ENCODE peak calls at places on chromosomes 12 and 14, in five cellular contexts. J is ovary, O is osteocyte, N is astrocyte of the cerebellum, Y is retina. R is an unnamed sample.

GRCh38 chr14:64501326-64502171 is 2.1 kb downstream of the ZBTB25 start:
- DNase-seq in J (peak), O (no peak), N (no peak), Y (peak), R (no peak)

GRCh38 chr12:65100140-65100539 is 21.0 kb downstream of the WIF1 start:
- DNase-seq in J (no peak), O (no peak), N (no peak), Y (no peak), R (no peak)

GRCh38 chr12:34397591-34398365 is 375.5 kb downstream of the ALG10 start:
- DNase-seq in J (peak), O (peak), N (no peak), Y (no peak), R (peak)

GRCh38 chr14:33184587-33184986 is 245.9 kb downstream of the NPAS3 start:
- DNase-seq in J (no peak), O (no peak), N (no peak), Y (no peak), R (no peak)

GRCh38 chr14:105015242-105015641 is 5.6 kb downstream of the CDCA4 start:
- DNase-seq in J (no peak), O (no peak), N (no peak), Y (no peak), R (no peak)

GRCh38 chr14:92456215-92457017 is 57.2 kb upstream of the RIN3 start:
- DNase-seq in J (peak), O (no peak), N (peak), Y (peak), R (peak)

GRCh38 chr14:93923586-93923985 is 3.6 kb upstream of the FAM181A start:
- DNase-seq in J (no peak), O (no peak), N (no peak), Y (no peak), R (no peak)

GRCh38 chr12:57456145-57456700 is 1.1 kb downstream of the INHBE start:
- DNase-seq in J (no peak), O (no peak), N (no peak), Y (peak), R (no peak)

GRCh38 chr14:96194657-96195431 is 9.8 kb upstream of the BDKRB2 start:
- DNase-seq in J (no peak), O (no peak), N (no peak), Y (no peak), R (no peak)

GRCh38 chr14:99224116-99224910 is 47.7 kb downstream of the BCL11B start:
- DNase-seq in J (no peak), O (no peak), N (no peak), Y (no peak), R (no peak)

GRCh38 chr12:40015360-40015759 is 90.5 kb downstream of the SLC2A13 start:
- DNase-seq in J (no peak), O (no peak), N (no peak), Y (no peak), R (no peak)

GRCh38 chr14:66944872-66945271 is 244.4 kb upstream of the GARIN2 start:
- DNase-seq in J (no peak), O (no peak), N (peak), Y (peak), R (no peak)

GRCh38 chr14:103296007-103296406 is 38.0 kb upstream of the EIF5 start:
- DNase-seq in J (no peak), O (no peak), N (no peak), Y (no peak), R (no peak)

GRCh38 chr14:58805605-58806358 is 168.0 kb downstream of the DACT1 start:
- DNase-seq in J (no peak), O (no peak), N (peak), Y (no peak), R (no peak)

GRCh38 chr12:67364228-67364627 is 95.1 kb downstream of the CAND1 start:
- DNase-seq in J (no peak), O (no peak), N (no peak), Y (no peak), R (no peak)

GRCh38 chr12:2190085-2190484 is 137.3 kb downstream of the CACNA1C start:
- DNase-seq in J (no peak), O (no peak), N (no peak), Y (no peak), R (no peak)

GRCh38 chr12:82425241-82425640 is 66.9 kb downstream of the METTL25 start:
- DNase-seq in J (no peak), O (no peak), N (peak), Y (no peak), R (no peak)

GRCh38 chr12:19963972-19964371 is 404.4 kb upstream of the PDE3A start:
- DNase-seq in J (no peak), O (no peak), N (peak), Y (no peak), R (no peak)

GRCh38 chr14:95059126-95059525 is 98.2 kb downstream of the DICER1 start:
- DNase-seq in J (no peak), O (no peak), N (no peak), Y (no peak), R (no peak)

GRCh38 chr12:48973531-48973930 is 2.0 kb upstream of the WNT10B start:
- DNase-seq in J (peak), O (no peak), N (no peak), Y (no peak), R (no peak)

GRCh38 chr12:4856556-4856955 is 53.1 kb upstream of the KCNA1 start:
- DNase-seq in J (no peak), O (no peak), N (no peak), Y (no peak), R (no peak)

GRCh38 chr12:104596876-104597833 is 140.4 kb downstream of the CHST11 start:
- DNase-seq in J (no peak), O (no peak), N (no peak), Y (no peak), R (no peak)

GRCh38 chr12:15982471-15982870 is 71.3 kb downstream of the DERA start:
- DNase-seq in J (no peak), O (no peak), N (peak), Y (no peak), R (no peak)

GRCh38 chr14:56581041-56581727 is 1.6 kb downstream of the TMEM260 start:
- DNase-seq in J (no peak), O (no peak), N (no peak), Y (no peak), R (no peak)

GRCh38 chr14:99281396-99281795 is 9.4 kb upstream of the BCL11B start:
- DNase-seq in J (no peak), O (peak), N (no peak), Y (no peak), R (no peak)

GRCh38 chr14:46405095-46405494 is 246.5 kb downstream of the RPL10L start:
- DNase-seq in J (no peak), O (no peak), N (no peak), Y (peak), R (no peak)

GRCh38 chr12:46535907-46536306 is 163.3 kb upstream of the SLC38A2 start:
- DNase-seq in J (no peak), O (no peak), N (no peak), Y (no peak), R (no peak)

GRCh38 chr14:23321572-23322547 is 603 bp downstream of the PABPN1 start:
- DNase-seq in J (no peak), O (peak), N (no peak), Y (peak), R (no peak)

GRCh38 chr14:63542231-63542999 is 762 bp downstream of the PPP2R5E start:
- DNase-seq in J (no peak), O (peak), N (no peak), Y (peak), R (no peak)

GRCh38 chr12:123384994-123385376 is 1.1 kb downstream of the KMT5A start:
- DNase-seq in J (no peak), O (no peak), N (no peak), Y (no peak), R (no peak)

GRCh38 chr12:119710374-119710773 is 42.4 kb downstream of the PRKAB1 start:
- DNase-seq in J (no peak), O (no peak), N (no peak), Y (no peak), R (no peak)

GRCh38 chr14:68089146-68089715 is 269.7 kb downstream of the RAD51B start:
- DNase-seq in J (no peak), O (no peak), N (peak), Y (peak), R (no peak)

GRCh38 chr14:62409909-62410308 is 635.3 kb downstream of the KCNH5 start:
- DNase-seq in J (no peak), O (no peak), N (no peak), Y (no peak), R (no peak)

GRCh38 chr14:56118611-56119181 is 485 bp downstream of the PELI2 start:
- DNase-seq in J (peak), O (peak), N (no peak), Y (peak), R (no peak)

GRCh38 chr12:21471294-21471693 is 30.1 kb downstream of the RECQL start:
- DNase-seq in J (no peak), O (no peak), N (no peak), Y (no peak), R (no peak)

R was measured in type B pancreatic cell.